ENCODE peak calls at places on chromosomes 4 and X, in four cellular contexts. L is IMR-90, R is SK-N-MC, D is esophagus squamous epithelium. O is an unnamed sample.

GRCh38 chr4:52861879-52862604 is at the start of gene RASL11B:
- DNase-seq in R (no peak), D (no peak), L (peak; percentile 52), O (no peak)

GRCh38 chrX:129593137-129593536 is 53.1 kb downstream of the OCRL start:
- DNase-seq in R (no peak), D (no peak), L (peak; percentile 37), O (no peak)

GRCh38 chr4:55475394-55476243 is 71.1 kb downstream of the CLOCK start:
- DNase-seq in L (peak; percentile 77), R (no peak), D (no peak), O (peak; percentile 14)

GRCh38 chr4:112563431-112564200 is 47.6 kb upstream of the NEUROG2 start:
- DNase-seq in L (no peak), R (no peak), D (no peak), O (no peak)

GRCh38 chrX:110210417-110211139 is 107.3 kb downstream of the AMMECR1 start:
- DNase-seq in R (no peak), D (no peak), L (peak; percentile 96), O (no peak)

GRCh38 chrX:29872831-29873230 is 342.5 kb upstream of the MAGEB2 start:
- DNase-seq in D (no peak), L (no peak), R (no peak), O (no peak)

GRCh38 chrX:104335765-104336164 is 81.0 kb upstream of the ESX1 start:
- DNase-seq in D (no peak), L (peak; percentile 90), R (no peak), O (peak; percentile 31)

GRCh38 chrX:117839544-117839943 is 277.1 kb downstream of the KLHL13 start:
- DNase-seq in D (no peak), R (no peak), L (no peak), O (no peak)

GRCh38 chrX:151871244-151871643 is 41.4 kb upstream of the MAGEA4 start:
- DNase-seq in L (peak; percentile 52), D (no peak), R (no peak), O (peak; percentile 69)

GRCh38 chr4:87489678-87490077 is 39.5 kb downstream of the SPARCL1 start:
- DNase-seq in D (no peak), R (no peak), L (no peak), O (no peak)

GRCh38 chr4:187309456-187309855 is 585.8 kb upstream of the FAT1 start:
- DNase-seq in L (peak; percentile 69), D (no peak), R (no peak), O (peak; percentile 34)

GRCh38 chr4:126144838-126145237 is 830.1 kb downstream of the FAT4 start:
- DNase-seq in L (peak; percentile 38), D (no peak), R (no peak), O (no peak)

GRCh38 chr4:163755013-163755412 is 260.5 kb downstream of the TMA16 start:
- DNase-seq in R (no peak), D (no peak), L (peak; percentile 43), O (no peak)

GRCh38 chrX:7062276-7062675 is 85.2 kb upstream of the STS start:
- DNase-seq in L (peak; percentile 66), D (no peak), R (no peak), O (no peak)

GRCh38 chr4:102139132-102139573 is 206.1 kb downstream of the SLC39A8 start:
- DNase-seq in L (no peak), R (peak; percentile 16), D (no peak), O (peak; percentile 46)

GRCh38 chr4:94410678-94411206 is 41.0 kb upstream of the PDLIM5 start:
- DNase-seq in R (peak; percentile 67), L (no peak), D (no peak), O (no peak)

GRCh38 chr4:110348711-110349383 is 127.1 kb upstream of the ENPEP start:
- DNase-seq in L (no peak), D (no peak), R (no peak), O (no peak)

GRCh38 chrX:108415146-108415545 is 23.1 kb downstream of the COL4A6 start:
- DNase-seq in D (no peak), L (no peak), R (no peak), O (no peak)

GRCh38 chr4:38152305-38152704 is 192.1 kb downstream of the PTTG2 start:
- DNase-seq in R (no peak), L (no peak), D (no peak), O (no peak)

GRCh38 chr4:13988347-13989265 is 361.1 kb upstream of the BOD1L1 start:
- DNase-seq in L (peak; percentile 97), D (no peak), R (no peak), O (peak; percentile 22)

GRCh38 chr4:141870152-141870551 is 233.8 kb downstream of the IL15 start:
- DNase-seq in D (no peak), R (no peak), L (no peak), O (no peak)

GRCh38 chrX:149013081-149013480 is 492.0 kb downstream of the IDS start:
- DNase-seq in D (no peak), L (no peak), R (no peak), O (no peak)

GRCh38 chr4:8050555-8051206 is 107.9 kb downstream of the ABLIM2 start:
- DNase-seq in D (no peak), L (peak; percentile 11), R (no peak), O (no peak)

GRCh38 chr4:15004701-15005301 is 2.5 kb downstream of the CPEB2 start:
- DNase-seq in L (peak; percentile 54), D (peak; percentile 3), R (no peak), O (no peak)

GRCh38 chrX:46922601-46923000 is 10.4 kb downstream of the JADE3 start:
- DNase-seq in R (no peak), L (no peak), D (no peak), O (no peak)

GRCh38 chr4:152771736-152772533 is 7.6 kb downstream of the TIGD4 start:
- DNase-seq in R (no peak), L (no peak), D (no peak), O (no peak)

GRCh38 chr4:58606303-58606702 is 1496.1 kb upstream of the IGFBP7 start:
- DNase-seq in D (no peak), R (no peak), L (no peak), O (no peak)

GRCh38 chr4:159937595-159937994 is 834.7 kb downstream of the RAPGEF2 start:
- DNase-seq in D (no peak), R (no peak), L (no peak), O (peak; percentile 39)

GRCh38 chr4:79331126-79331876 is 5.4 kb upstream of the NAA11 start:
- DNase-seq in D (no peak), R (peak; percentile 92), L (no peak), O (no peak)

DNA sequence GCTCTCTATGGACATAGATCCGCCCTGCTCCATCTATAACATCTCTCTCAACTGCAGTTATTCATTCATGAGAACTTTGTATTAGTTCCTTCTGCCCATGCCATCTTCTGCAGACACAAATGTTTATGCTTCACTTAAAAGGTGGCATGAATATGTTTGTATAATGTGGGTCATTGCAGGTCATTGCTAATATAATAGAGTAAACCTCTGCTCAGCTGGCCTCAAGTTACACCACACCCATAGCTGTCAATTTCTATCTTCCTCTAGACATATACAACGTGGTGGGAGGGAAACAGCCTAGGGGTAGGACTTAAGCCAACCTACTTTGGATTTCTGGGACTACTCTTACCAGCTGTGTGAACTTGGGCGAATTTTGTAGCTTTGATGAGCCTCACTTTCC is 129.8 kb downstream of the ATXN3L start:
- DNase-seq in L (no peak), R (no peak), D (no peak), O (no peak)
- H3K27ac ChIP-seq in L (no peak overlapping the region), R (no peak overlapping the region), D (no peak overlapping the region), O (no peak overlapping the region)

DNA sequence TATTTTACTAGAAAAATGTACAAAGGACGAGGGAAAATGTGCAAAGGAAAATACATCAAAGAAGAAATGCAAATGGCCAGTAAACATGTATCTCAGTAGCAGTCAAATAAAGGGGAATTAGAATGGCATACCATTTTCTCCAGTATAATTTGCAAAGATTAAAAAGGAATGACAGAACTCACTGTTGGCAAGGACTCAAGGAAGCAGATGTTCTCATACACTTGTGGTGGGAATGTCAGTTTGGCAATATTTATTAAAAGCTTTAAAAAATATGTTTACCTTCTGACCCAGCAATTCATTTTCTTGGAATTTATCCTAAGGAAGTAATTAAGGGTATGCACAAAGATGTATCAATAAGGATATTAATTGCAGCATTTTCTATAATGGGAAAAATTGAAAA is 7.7 kb downstream of the CLCN5 start:
- DNase-seq in D (no peak), R (no peak), L (peak; percentile 34), O (no peak)
- H3K27ac ChIP-seq in D (no peak overlapping the region), R (no peak overlapping the region), L (no peak overlapping the region), O (no peak overlapping the region)

GRCh38 chrX:136259543-136259942 is 8.3 kb upstream of the MAP7D3 start:
- DNase-seq in L (peak; percentile 68), D (no peak), R (no peak), O (no peak)
- H3K27ac ChIP-seq in L (peak overlapping the region; percentile 68), D (peak overlapping the region; percentile 1), R (no peak overlapping the region), O (peak overlapping the region; percentile 67)

GRCh38 chrX:134369576-134369975 is 90.4 kb upstream of the HPRT1 start:
- DNase-seq in R (no peak), D (no peak), L (no peak), O (no peak)
- H3K27ac ChIP-seq in R (no peak overlapping the region), D (no peak overlapping the region), L (no peak overlapping the region), O (no peak overlapping the region)

O was measured in epithelial cell of prostate.